ENCODE peak calls at places on chromosomes 3 and 15, in six cellular contexts. N, X, U, P, H and G are unnamed samples.

GRCh38 chr15:56929389-56929788 is 10.9 kb downstream of the TCF12 start:
- DNase-seq in N (peak), X (no peak), U (no peak), P (no peak), H (peak), G (no peak)

GRCh38 chr3:17129550-17129949 is 244.8 kb downstream of the PLCL2 start:
- DNase-seq in N (peak), X (no peak), U (no peak), P (no peak), H (no peak), G (no peak)

GRCh38 chr3:40584625-40585189 is 59.9 kb downstream of the ZNF621 start:
- DNase-seq in N (peak), X (peak), U (peak), P (peak), H (peak), G (peak)

GRCh38 chr3:111547645-111548044 is 5.6 kb downstream of the CD96 start:
- DNase-seq in N (no peak), X (no peak), U (no peak), P (no peak), H (no peak), G (no peak)

GRCh38 chr3:108485146-108485545 is 25.2 kb downstream of the MYH15 start:
- DNase-seq in N (no peak), X (no peak), U (no peak), P (no peak), H (no peak), G (no peak)

GRCh38 chr3:8619548-8619947 is 25.1 kb downstream of the SSUH2 start:
- DNase-seq in N (peak), X (no peak), U (no peak), P (no peak), H (peak), G (no peak)

GRCh38 chr3:13289771-13290285 is 130.3 kb downstream of the NUP210 start:
- DNase-seq in N (no peak), X (no peak), U (no peak), P (no peak), H (no peak), G (no peak)

GRCh38 chr3:65170357-65171090 is 482.7 kb upstream of the ADAMTS9 start:
- DNase-seq in N (peak), X (peak), U (no peak), P (no peak), H (peak), G (peak)

GRCh38 chr3:193809106-193809505 is 216.1 kb downstream of the OPA1 start:
- DNase-seq in N (no peak), X (no peak), U (no peak), P (no peak), H (no peak), G (no peak)

GRCh38 chr3:143120716-143121239 is 1.2 kb downstream of the CHST2 start:
- DNase-seq in N (no peak), X (no peak), U (no peak), P (no peak), H (peak), G (no peak)

GRCh38 chr3:66494964-66495581 is 5.7 kb downstream of the LRIG1 start:
- DNase-seq in N (no peak), X (no peak), U (no peak), P (no peak), H (no peak), G (no peak)

GRCh38 chr3:194310516-194310915 is 40.6 kb downstream of the CPN2 start:
- DNase-seq in N (no peak), X (no peak), U (no peak), P (no peak), H (no peak), G (no peak)

GRCh38 chr15:64522226-64522823 is 61.9 kb downstream of the ZNF609 start:
- DNase-seq in N (no peak), X (no peak), U (no peak), P (no peak), H (no peak), G (no peak)

GRCh38 chr3:134485075-134485536 is 679 bp downstream of the ANAPC13 start:
- DNase-seq in N (peak), X (no peak), U (no peak), P (no peak), H (peak), G (no peak)

GRCh38 chr15:35047528-35047927 is 37.6 kb downstream of the NANOGP8 start:
- DNase-seq in N (no peak), X (no peak), U (no peak), P (no peak), H (no peak), G (no peak)

GRCh38 chr3:188469228-188469885 is 315.4 kb downstream of the LPP start:
- DNase-seq in N (no peak), X (peak), U (peak), P (no peak), H (peak), G (peak)

GRCh38 chr3:113200351-113200750 is 11.0 kb upstream of the BOC start:
- DNase-seq in N (no peak), X (no peak), U (no peak), P (no peak), H (no peak), G (no peak)

GRCh38 chr3:23333633-23334032 is 130.5 kb downstream of the UBE2E2 start:
- DNase-seq in N (peak), X (no peak), U (no peak), P (no peak), H (no peak), G (no peak)

DNA sequence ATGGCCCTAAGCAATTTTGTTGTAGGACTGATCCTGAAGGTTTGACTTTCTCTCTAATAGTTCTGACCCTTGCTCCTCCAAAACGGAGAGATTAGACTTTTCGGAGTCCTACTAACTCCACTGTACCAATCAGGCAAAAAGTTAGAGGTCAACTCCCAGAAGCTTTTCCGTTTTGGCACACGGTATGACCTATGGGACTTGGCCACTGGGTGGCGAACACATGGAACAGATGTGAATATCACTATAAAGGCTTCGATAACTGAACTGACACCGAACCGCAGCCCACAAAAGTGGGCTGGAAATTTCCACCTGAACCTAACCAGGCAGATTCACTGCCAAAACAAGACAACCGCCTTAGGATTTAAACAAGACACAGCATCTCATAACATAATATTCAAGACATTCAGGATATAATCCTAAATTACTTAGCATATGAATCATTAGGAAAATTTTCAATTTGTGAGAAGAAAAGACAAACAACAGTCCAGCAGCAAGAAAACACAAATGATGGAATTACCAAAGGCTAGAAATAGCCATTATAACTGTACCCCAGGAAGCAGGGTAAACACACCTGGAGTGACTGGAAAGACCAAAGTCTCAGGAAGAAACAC is 12.2 kb upstream of the TM2D3 start:
- DNase-seq in N (no peak), X (no peak), U (no peak), P (no peak), H (peak), G (no peak)
- TF ChIP-seq CTCF in N (peak), X (no peak), U (peak), P (peak), H (peak), G (peak)

DNA sequence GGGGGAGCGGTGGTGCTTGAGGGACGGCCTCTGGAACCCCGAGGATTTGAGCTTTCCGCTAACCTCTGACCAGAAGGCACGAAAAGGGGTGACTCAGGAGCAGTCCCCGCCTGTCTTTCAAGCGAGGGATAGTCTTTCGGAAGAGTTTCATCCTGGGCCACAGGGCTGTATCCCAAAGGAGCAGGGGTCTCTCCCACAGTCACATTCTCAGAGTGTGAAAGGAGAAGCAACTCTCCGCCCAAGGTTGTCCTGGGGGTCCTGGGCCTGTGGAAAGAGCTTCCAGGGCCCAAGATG is 1.4 kb upstream of the DUSP7 start:
- DNase-seq in N (no peak), X (no peak), U (no peak), P (no peak), H (no peak), G (no peak)
- TF ChIP-seq CTCF in N (no peak), X (no peak), U (no peak), P (no peak), H (no peak), G (no peak)

DNA sequence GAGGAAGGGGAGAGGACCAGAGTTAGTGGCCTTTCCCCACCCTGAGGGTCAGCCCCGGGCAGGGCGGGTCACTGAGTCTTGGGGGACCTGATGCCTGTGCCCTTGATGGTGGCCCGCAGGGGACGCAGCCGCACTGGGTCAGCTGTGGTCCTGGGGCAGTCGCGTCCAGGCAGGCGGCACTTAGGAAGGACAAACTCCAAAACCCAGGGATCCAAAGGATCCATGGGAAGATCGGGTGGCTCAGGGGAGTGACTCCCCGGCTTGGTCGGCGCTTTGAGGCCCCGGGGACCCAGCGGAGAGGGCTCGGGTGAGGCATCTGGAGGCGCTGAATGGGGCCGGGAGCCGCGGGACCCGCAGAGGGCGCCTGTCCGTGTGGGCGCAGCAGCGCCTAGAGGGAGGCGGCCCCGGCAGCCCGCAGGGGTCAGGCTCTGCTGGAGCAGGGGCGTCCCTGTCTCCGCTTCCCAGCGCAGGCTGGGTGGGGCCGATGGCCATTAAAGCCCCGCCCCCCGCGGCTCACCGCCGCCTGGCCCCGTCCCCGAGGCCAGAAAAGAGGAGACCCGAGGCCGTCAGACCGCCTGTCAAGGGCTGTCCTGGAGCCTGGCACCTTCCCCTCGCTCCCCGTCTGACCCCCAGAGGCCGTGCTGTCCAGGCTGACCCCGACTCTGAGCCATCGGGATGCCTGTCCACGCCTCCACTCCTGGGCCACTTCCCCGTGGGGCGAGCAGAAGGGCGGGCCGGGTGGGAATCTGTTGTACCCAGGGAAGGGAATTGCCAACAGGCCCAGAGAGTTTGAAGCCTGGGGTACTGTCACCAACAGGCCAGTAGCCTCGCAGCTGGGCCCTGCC is 17.4 kb downstream of the CIDEC start:
- DNase-seq in N (no peak), X (peak), U (no peak), P (no peak), H (peak), G (no peak)
- TF ChIP-seq CTCF in N (peak), X (peak), U (peak), P (peak), H (peak), G (peak)

GRCh38 chr15:45715528-45715927 is 80.7 kb downstream of the SQOR start:
- DNase-seq in N (peak), X (no peak), U (no peak), P (no peak), H (no peak), G (no peak)
- TF ChIP-seq CTCF in N (peak), X (no peak), U (peak), P (no peak), H (peak), G (peak)